ENCODE peak calls at places on chromosomes 5 and 9, in seven cellular contexts. V is stomach, W is K562, U is transverse colon, S is Panc1, L is prostate gland, C is spleen. T is an unnamed sample.

GRCh38 chr9:37587521-37587920 is 4.9 kb downstream of the TOMM5 start:
- DNase-seq in V (no peak), W (no peak), U (no peak), S (no peak), L (no peak), C (no peak), T (no peak)

GRCh38 chr5:120293796-120294195 is 170.3 kb upstream of the PRR16 start:
- DNase-seq in V (no peak), W (no peak), U (no peak), S (no peak), L (no peak), C (no peak), T (no peak)

GRCh38 chr5:92836861-92837755 is 743.9 kb downstream of the NR2F1-AS1 start:
- DNase-seq in V (no peak), W (no peak), U (no peak), S (no peak), L (no peak), C (no peak), T (no peak)

GRCh38 chr5:71895546-71895945 is 176.5 kb downstream of the CARTPT start:
- DNase-seq in V (no peak), W (no peak), U (peak; percentile 25), S (no peak), L (no peak), C (no peak), T (no peak)

GRCh38 chr5:107968465-107968864 is 297.7 kb upstream of the EFNA5 start:
- DNase-seq in V (no peak), W (no peak), U (no peak), S (no peak), L (no peak), C (no peak), T (no peak)

GRCh38 chr5:122846051-122846567 is 696 bp downstream of the SNX24 start:
- DNase-seq in V (no peak), W (no peak), U (no peak), S (no peak), L (no peak), C (no peak), T (peak; percentile 23)

GRCh38 chr9:124932355-124932754 is 8.5 kb downstream of the GOLGA1 start:
- DNase-seq in V (no peak), W (no peak), U (no peak), S (no peak), L (no peak), C (no peak), T (no peak)

GRCh38 chr5:19555876-19556275 is 432.1 kb downstream of the CDH18 start:
- DNase-seq in V (no peak), W (no peak), U (no peak), S (no peak), L (no peak), C (no peak), T (no peak)

GRCh38 chr9:92763721-92764380 is 782 bp downstream of the BICD2 start:
- DNase-seq in V (no peak), W (peak; percentile 46), U (peak; percentile 42), S (no peak), L (no peak), C (peak; percentile 93), T (peak; percentile 52)

GRCh38 chr9:114852050-114852594 is 46.3 kb upstream of the TNFSF15 start:
- DNase-seq in V (peak; percentile 45), W (no peak), U (no peak), S (no peak), L (peak; percentile 48), C (no peak), T (no peak)

GRCh38 chr9:78552802-78553201 is 255.9 kb downstream of the PSAT1 start:
- DNase-seq in V (no peak), W (no peak), U (no peak), S (no peak), L (no peak), C (no peak), T (no peak)

GRCh38 chr5:38323645-38324295 is 65.4 kb downstream of the EGFLAM start:
- DNase-seq in V (no peak), W (no peak), U (no peak), S (no peak), L (no peak), C (no peak), T (no peak)

GRCh38 chr9:15142903-15143534 is 164.0 kb downstream of the TTC39B start:
- DNase-seq in V (no peak), W (peak; percentile 42), U (no peak), S (no peak), L (no peak), C (no peak), T (peak; percentile 86)

GRCh38 chr9:114411452-114411851 is 23.7 kb upstream of the AKNA start:
- DNase-seq in V (no peak), W (no peak), U (no peak), S (no peak), L (no peak), C (no peak), T (peak; percentile 43)

GRCh38 chr9:125902224-125902623 is 155.1 kb downstream of the PBX3 start:
- DNase-seq in V (no peak), W (no peak), U (no peak), S (no peak), L (no peak), C (no peak), T (no peak)

GRCh38 chr5:78795757-78796156 is 147.2 kb upstream of the LHFPL2 start:
- DNase-seq in V (no peak), W (no peak), U (no peak), S (no peak), L (no peak), C (no peak), T (no peak)

GRCh38 chr9:100427366-100428263 is 672 bp downstream of the MSANTD3 start:
- DNase-seq in V (peak; percentile 35), W (peak; percentile 50), U (peak; percentile 57), S (no peak), L (peak; percentile 22), C (no peak), T (peak; percentile 90)

GRCh38 chr9:128108784-128109709 is 18.5 kb downstream of the PTGES2 start:
- DNase-seq in V (no peak), W (no peak), U (peak; percentile 52), S (no peak), L (no peak), C (no peak), T (no peak)

GRCh38 chr9:128405780-128406171 is 14.9 kb upstream of the CERCAM start:
- DNase-seq in V (no peak), W (no peak), U (no peak), S (no peak), L (no peak), C (no peak), T (no peak)

GRCh38 chr9:107693620-107694326 is 204.2 kb upstream of the KLF4 start:
- DNase-seq in V (no peak), W (no peak), U (no peak), S (no peak), L (no peak), C (no peak), T (no peak)

GRCh38 chr5:150582281-150582791 is 58.1 kb upstream of the SYNPO start:
- DNase-seq in V (peak; percentile 79), W (no peak), U (peak; percentile 80), S (no peak), L (no peak), C (no peak), T (no peak)

GRCh38 chr5:178351221-178351825 is 118.7 kb upstream of the PHYKPL start:
- DNase-seq in V (no peak), W (no peak), U (no peak), S (no peak), L (no peak), C (peak; percentile 46), T (no peak)

GRCh38 chr9:14314929-14315753 is 1.2 kb upstream of the NFIB start:
- DNase-seq in V (peak; percentile 96), W (peak; percentile 77), U (peak; percentile 91), S (no peak), L (peak; percentile 94), C (peak; percentile 85), T (peak; percentile 74)

GRCh38 chr9:137218754-137219271 is 3.2 kb downstream of the RNF208 start:
- DNase-seq in V (peak; percentile 86), W (peak; percentile 89), U (peak; percentile 62), S (no peak), L (no peak), C (no peak), T (no peak)
- TF ChIP-seq POLR2AphosphoS5 in V (no peak), W (peak; percentile 49), U (peak; percentile 41), S (peak; percentile 37), L (no peak), C (peak; percentile 79), T (no peak)

DNA sequence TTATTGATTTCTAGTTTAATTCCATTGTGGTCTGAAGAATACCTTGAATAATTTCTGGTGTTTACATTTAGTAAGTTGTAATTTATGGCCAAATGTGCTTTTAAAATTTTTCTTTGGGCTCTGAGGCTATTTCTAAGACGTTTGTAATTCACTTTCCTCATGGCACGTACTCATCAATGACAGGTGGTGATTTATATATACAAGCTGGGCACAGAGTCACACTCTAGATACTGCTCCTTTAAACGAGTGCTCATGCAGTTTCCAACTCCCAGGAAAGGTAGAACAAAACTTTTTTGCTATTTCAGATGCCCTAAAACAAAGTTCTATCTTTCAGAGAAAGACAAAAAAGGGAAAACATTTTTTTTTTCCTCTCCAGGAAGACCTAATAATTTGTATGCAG is 146.9 kb downstream of the AUH start:
- DNase-seq in V (no peak), W (no peak), U (no peak), S (no peak), L (no peak), C (no peak), T (no peak)
- H3K36me3 ChIP-seq in V (peaks cover 24% of the 10 kb centered on the region), W (no peaks in the 10 kb centered on the region), U (no peaks in the 10 kb centered on the region), S (no peaks in the 10 kb centered on the region), L (no peaks in the 10 kb centered on the region), C (peaks cover 37% of the 10 kb centered on the region), T (no peaks in the 10 kb centered on the region)

DNA sequence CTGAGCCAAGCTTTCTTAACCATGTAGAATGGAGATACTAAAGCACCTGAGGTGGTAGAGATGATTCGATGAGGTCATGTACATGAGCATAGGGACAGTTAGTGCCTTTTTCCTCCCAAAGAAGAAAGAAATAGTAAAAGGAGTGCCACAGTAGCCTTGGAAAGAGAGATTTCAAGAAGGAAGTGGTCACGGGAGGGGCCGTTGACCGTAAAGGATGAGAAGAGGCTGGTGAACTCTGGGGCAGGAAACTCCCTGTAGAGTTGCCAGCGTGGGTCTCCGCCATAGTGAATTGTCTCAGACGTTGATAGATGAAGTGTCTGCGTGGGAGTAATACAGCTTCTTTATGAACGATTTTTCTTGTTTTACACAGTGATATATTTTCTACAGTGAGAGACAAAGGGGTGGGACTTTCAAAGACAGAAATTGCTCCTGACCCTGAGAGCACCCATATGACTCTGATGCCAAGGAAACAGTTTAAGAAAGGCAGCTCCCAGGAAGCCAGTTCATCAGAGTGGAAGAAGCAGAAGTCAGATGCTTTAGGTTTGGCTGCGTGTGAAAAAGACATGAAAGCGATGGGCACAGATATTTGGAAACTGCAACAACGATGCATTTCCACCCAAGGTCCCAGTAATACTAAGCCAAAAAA is 41.3 kb downstream of the UGCG start:
- DNase-seq in V (no peak), W (no peak), U (peak; percentile 51), S (no peak), L (no peak), C (peak; percentile 81), T (no peak)
- TF ChIP-seq POLR2AphosphoS5 in V (no peak), W (no peak), U (no peak), S (peak; percentile 63), L (no peak), C (no peak), T (no peak)

DNA sequence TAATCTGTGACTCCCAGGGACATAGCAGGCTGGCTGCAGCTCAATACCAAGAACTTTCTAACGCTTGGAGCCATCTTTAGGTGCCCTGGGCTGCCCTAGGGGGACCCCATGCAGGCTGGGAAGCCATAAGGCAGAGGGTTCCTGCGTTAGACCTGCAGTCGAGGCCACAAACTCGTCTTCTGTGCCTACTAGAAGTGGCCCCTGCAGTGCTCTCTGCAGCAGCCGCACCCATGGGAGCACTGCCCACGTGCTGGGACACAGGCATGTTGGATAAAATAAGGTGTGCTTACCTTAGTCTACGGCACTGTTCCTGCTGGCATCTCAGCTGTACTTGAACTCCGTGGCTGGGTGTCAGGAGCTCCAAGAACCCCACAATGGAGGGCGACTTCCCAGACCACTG is 9.4 kb downstream of the TOR1B start:
- DNase-seq in V (no peak), W (no peak), U (peak; percentile 57), S (no peak), L (no peak), C (no peak), T (no peak)
- H3K36me3 ChIP-seq in V (peaks cover 90% of the 10 kb centered on the region), W (peaks cover 88% of the 10 kb centered on the region), U (no peaks in the 10 kb centered on the region), S (no peaks in the 10 kb centered on the region), L (peaks cover 8% of the 10 kb centered on the region), C (peaks cover 98% of the 10 kb centered on the region), T (peaks cover 5% of the 10 kb centered on the region)

T was measured in GM23338.